ENCODE peak calls at places on chromosomes 4 and X, in eight cellular contexts. J is OCI-LY7, Y is ovary, B is uterus, S is anterior cingulate cortex, O is ecto neural progenitor cell, F is smooth muscle cell of the brain vasculature, W is posterior cingulate gyrus. T is an unnamed sample.

GRCh38 chrX:39627257-39627656 is 470.5 kb downstream of the BCOR start:
- DNase-seq in F (no peak), Y (no peak), S (no peak), B (no peak), W (no peak), J (no peak), O (no peak), T (no peak)

GRCh38 chr4:187485676-187486075 is 509.9 kb upstream of the ZFP42 start:
- DNase-seq in F (no peak), W (no peak), O (no peak), S (no peak), B (no peak), Y (no peak), J (no peak), T (no peak)

GRCh38 chr4:1246901-1247810 is 1.8 kb downstream of the CTBP1 start:
- DNase-seq in F (no peak), Y (peak; percentile 25), J (peak; percentile 24), W (no peak), B (peak; percentile 19), S (no peak), O (no peak), T (peak; percentile 41)

GRCh38 chr4:5503295-5503694 is 205.1 kb downstream of the EVC2 start:
- DNase-seq in Y (no peak), B (no peak), S (no peak), J (no peak), O (no peak), F (no peak), W (no peak), T (no peak)

GRCh38 chr4:127975121-127975770 is 10.0 kb downstream of the ABHD18 start:
- DNase-seq in O (no peak), J (no peak), B (no peak), S (no peak), Y (no peak), F (no peak), W (no peak), T (no peak)

GRCh38 chrX:148020329-148020728 is 39.2 kb downstream of the FMR1NB start:
- DNase-seq in S (no peak), B (no peak), W (no peak), J (no peak), F (no peak), O (no peak), Y (no peak), T (no peak)

GRCh38 chr4:41631538-41631937 is 93.6 kb downstream of the LIMCH1 start:
- DNase-seq in J (no peak), B (no peak), S (no peak), W (no peak), F (no peak), Y (no peak), O (no peak), T (no peak)

GRCh38 chr4:14308229-14308651 is 680.7 kb upstream of the BOD1L1 start:
- DNase-seq in S (no peak), B (no peak), O (no peak), J (no peak), Y (no peak), F (no peak), W (no peak), T (no peak)

T was measured in CD14-positive monocyte.